ENCODE peak calls at places on chromosomes 6 and 20, in seven cellular contexts. T, Z, V, E, L, N and I are unnamed samples.

GRCh38 chr20:35791823-35792222 is 20.0 kb downstream of the PHF20 start:
- ATAC-seq in T (no peak), Z (peak), V (peak), E (peak), L (no peak), N (no peak), I (no peak)

GRCh38 chr6:27651371-27651732 is 178.4 kb upstream of the ZNF184 start:
- ATAC-seq in T (no peak), Z (no peak), V (no peak), E (no peak), L (no peak), N (no peak), I (no peak)

GRCh38 chr6:36956111-36956820 is 1.7 kb downstream of the PI16 start:
- ATAC-seq in T (peak), Z (peak), V (no peak), E (peak), L (no peak), N (no peak), I (no peak)

GRCh38 chr6:71287926-71288227 is 734 bp upstream of the OGFRL1 start:
- ATAC-seq in T (no peak), Z (no peak), V (no peak), E (no peak), L (no peak), N (no peak), I (no peak)

GRCh38 chr6:90044833-90045337 is 150.6 kb downstream of the GJA10 start:
- ATAC-seq in T (peak), Z (no peak), V (no peak), E (peak), L (peak), N (no peak), I (no peak)

GRCh38 chr20:43751167-43752050 is 24.6 kb upstream of the GTSF1L start:
- ATAC-seq in T (peak), Z (no peak), V (peak), E (peak), L (peak), N (peak), I (peak)

GRCh38 chr6:135901776-135902524 is 50.4 kb downstream of the PDE7B start:
- ATAC-seq in T (no peak), Z (peak), V (no peak), E (no peak), L (no peak), N (no peak), I (no peak)

GRCh38 chr6:165960692-165961091 is 207.0 kb downstream of the TBXT start:
- ATAC-seq in T (no peak), Z (no peak), V (no peak), E (no peak), L (no peak), N (no peak), I (peak)

GRCh38 chr20:46955601-46956556 is 61.2 kb downstream of the EYA2 start:
- ATAC-seq in T (no peak), Z (no peak), V (no peak), E (no peak), L (no peak), N (no peak), I (no peak)

GRCh38 chr6:38684244-38684643 is 18.7 kb downstream of the GLO1 start:
- ATAC-seq in T (no peak), Z (no peak), V (no peak), E (no peak), L (no peak), N (no peak), I (no peak)

GRCh38 chr6:48419992-48420391 is 309.0 kb upstream of the PTCHD4 start:
- ATAC-seq in T (no peak), Z (no peak), V (no peak), E (no peak), L (no peak), N (no peak), I (no peak)

GRCh38 chr20:62361799-62362589 is 5.1 kb downstream of the LAMA5 start:
- ATAC-seq in T (no peak), Z (no peak), V (peak), E (no peak), L (no peak), N (no peak), I (no peak)

GRCh38 chr6:121592261-121592935 is 157.0 kb downstream of the GJA1 start:
- ATAC-seq in T (no peak), Z (no peak), V (no peak), E (no peak), L (no peak), N (no peak), I (no peak)

GRCh38 chr20:43926287-43926686 is 11.6 kb downstream of the TOX2 start:
- ATAC-seq in T (no peak), Z (no peak), V (no peak), E (peak), L (peak), N (no peak), I (no peak)

GRCh38 chr6:25014806-25015560 is 79.2 kb upstream of the RIPOR2 start:
- ATAC-seq in T (peak), Z (peak), V (peak), E (peak), L (peak), N (peak), I (peak)

GRCh38 chr6:138115877-138116660 is 8.8 kb upstream of the PERP start:
- ATAC-seq in T (peak), Z (peak), V (peak), E (peak), L (peak), N (peak), I (peak)

GRCh38 chr20:53468583-53468982 is 125.1 kb downstream of the ZNF217 start:
- ATAC-seq in T (no peak), Z (no peak), V (no peak), E (no peak), L (no peak), N (no peak), I (peak)

GRCh38 chr6:131636880-131637792 is at the start of gene ENPP3:
- ATAC-seq in T (no peak), Z (no peak), V (no peak), E (no peak), L (no peak), N (no peak), I (no peak)

GRCh38 chr20:3818155-3819151 is 1.9 kb upstream of the AP5S1 start:
- ATAC-seq in T (no peak), Z (peak), V (peak), E (no peak), L (no peak), N (no peak), I (no peak)

GRCh38 chr20:47320990-47321805 is 35.3 kb downstream of the ZMYND8 start:
- ATAC-seq in T (no peak), Z (no peak), V (no peak), E (no peak), L (no peak), N (no peak), I (no peak)

GRCh38 chr20:2295286-2295685 is 515 bp upstream of the TGM3 start:
- ATAC-seq in T (no peak), Z (no peak), V (no peak), E (no peak), L (no peak), N (no peak), I (no peak)